ENCODE peak calls at places on chromosomes 16 and 17, in ten cellular contexts. K, E, L, O, B, A, H, Z, F and U are unnamed samples.

GRCh38 chr17:77880702-77881450 is 77.6 kb upstream of the TNRC6C start:
- DNase-seq in K (no peak), E (peak), L (no peak), O (no peak), B (peak), A (no peak), H (no peak), Z (no peak), F (no peak), U (no peak)

GRCh38 chr17:55023626-55024025 is 55.1 kb downstream of the STXBP4 start:
- DNase-seq in K (no peak), E (no peak), L (no peak), O (no peak), B (no peak), A (no peak), H (no peak), Z (no peak), F (no peak), U (no peak)

GRCh38 chr17:79127534-79128135 is 53.0 kb downstream of the ENGASE start:
- DNase-seq in K (no peak), E (no peak), L (no peak), O (no peak), B (no peak), A (no peak), H (no peak), Z (no peak), F (no peak), U (no peak)

GRCh38 chr17:17070931-17071330 is 28.7 kb downstream of the MPRIP start:
- DNase-seq in K (peak), E (no peak), L (no peak), O (no peak), B (peak), A (peak), H (no peak), Z (no peak), F (no peak), U (no peak)

GRCh38 chr17:61009619-61010018 is 332.0 kb downstream of the BCAS3 start:
- DNase-seq in K (no peak), E (no peak), L (no peak), O (no peak), B (no peak), A (no peak), H (no peak), Z (no peak), F (no peak), U (no peak)

GRCh38 chr16:56518435-56518834 is 1.4 kb downstream of the BBS2 start:
- DNase-seq in K (no peak), E (no peak), L (no peak), O (no peak), B (no peak), A (no peak), H (no peak), Z (no peak), F (no peak), U (no peak)

GRCh38 chr17:29650407-29650806 is 27.7 kb upstream of the CORO6 start:
- DNase-seq in K (no peak), E (no peak), L (no peak), O (no peak), B (no peak), A (no peak), H (no peak), Z (no peak), F (no peak), U (no peak)

GRCh38 chr16:11207646-11208045 is 48.4 kb downstream of the SOCS1 start:
- DNase-seq in K (no peak), E (no peak), L (no peak), O (peak), B (no peak), A (no peak), H (no peak), Z (no peak), F (no peak), U (no peak)

GRCh38 chr17:82457071-82457789 is 1.3 kb upstream of the NARF start:
- DNase-seq in K (no peak), E (peak), L (no peak), O (no peak), B (peak), A (no peak), H (no peak), Z (no peak), F (no peak), U (no peak)

GRCh38 chr16:89190150-89190958 is 10.0 kb downstream of the SLC22A31 start:
- DNase-seq in K (no peak), E (peak), L (no peak), O (no peak), B (peak), A (peak), H (peak), Z (no peak), F (no peak), U (no peak)

GRCh38 chr16:86343111-86343642 is 167.2 kb upstream of the FOXF1 start:
- DNase-seq in K (no peak), E (no peak), L (no peak), O (no peak), B (peak), A (no peak), H (no peak), Z (no peak), F (no peak), U (no peak)

GRCh38 chr17:43330876-43331639 is 67.7 kb upstream of the ARL4D start:
- DNase-seq in K (no peak), E (no peak), L (no peak), O (no peak), B (no peak), A (no peak), H (no peak), Z (no peak), F (no peak), U (no peak)

GRCh38 chr17:42142371-42142896 is 12.4 kb downstream of the RAB5C start:
- DNase-seq in K (no peak), E (no peak), L (no peak), O (no peak), B (no peak), A (no peak), H (no peak), Z (no peak), F (no peak), U (no peak)

GRCh38 chr17:41692722-41693521 is 4.2 kb downstream of the EIF1 start:
- DNase-seq in K (no peak), E (no peak), L (no peak), O (no peak), B (no peak), A (no peak), H (no peak), Z (no peak), F (no peak), U (no peak)

GRCh38 chr16:78211951-78212350 is 112.5 kb downstream of the WWOX start:
- DNase-seq in K (no peak), E (no peak), L (no peak), O (no peak), B (no peak), A (no peak), H (no peak), Z (no peak), F (no peak), U (no peak)

GRCh38 chr17:69448431-69449102 is 34.1 kb downstream of the MAP2K6 start:
- DNase-seq in K (no peak), E (no peak), L (peak), O (no peak), B (no peak), A (peak), H (no peak), Z (no peak), F (no peak), U (no peak)

GRCh38 chr16:31181102-31181830 is 1.3 kb downstream of the FUS start:
- DNase-seq in K (peak), E (peak), L (peak), O (peak), B (peak), A (peak), H (no peak), Z (no peak), F (no peak), U (no peak)

GRCh38 chr16:22948603-22949368 is 134.8 kb downstream of the HS3ST2 start:
- DNase-seq in K (peak), E (no peak), L (peak), O (peak), B (peak), A (peak), H (peak), Z (peak), F (peak), U (peak)

GRCh38 chr16:11136600-11136999 is 119.4 kb downstream of the SOCS1 start:
- DNase-seq in K (no peak), E (no peak), L (peak), O (no peak), B (peak), A (no peak), H (no peak), Z (no peak), F (no peak), U (no peak)

GRCh38 chr17:77454560-77455095 is 313.9 kb downstream of the SEC14L1 start:
- DNase-seq in K (peak), E (peak), L (no peak), O (peak), B (no peak), A (no peak), H (no peak), Z (no peak), F (no peak), U (no peak)

GRCh38 chr17:58352843-58353719 is 1.1 kb upstream of the SUPT4H1 start:
- DNase-seq in K (peak), E (no peak), L (peak), O (peak), B (peak), A (no peak), H (no peak), Z (peak), F (no peak), U (no peak)

GRCh38 chr16:30524575-30525571 is 1.5 kb downstream of the ZNF768 start:
- DNase-seq in K (no peak), E (no peak), L (no peak), O (no peak), B (no peak), A (peak), H (no peak), Z (no peak), F (no peak), U (no peak)

GRCh38 chr16:85583491-85584181 is 29.5 kb upstream of the GSE1 start:
- DNase-seq in K (no peak), E (no peak), L (peak), O (peak), B (no peak), A (no peak), H (no peak), Z (no peak), F (no peak), U (no peak)

GRCh38 chr17:41695954-41696720 is 7.5 kb downstream of the EIF1 start:
- DNase-seq in K (peak), E (no peak), L (peak), O (peak), B (peak), A (peak), H (peak), Z (peak), F (peak), U (peak)